ENCODE peak calls at places on chromosomes 11 and 22, in seven cellular contexts. One of them, this sample, is unnamed.

GRCh38 chr11:6323291-6323905 is 3.1 kb upstream of the CAVIN3 start:
- DNase-seq in ACHN: no peak
- DNase-seq in effector memory CD4-positive, alpha-beta T cell: no peak
- DNase-seq in pons: no peak
- DNase-seq in SJSA1: no peak
- DNase-seq in stimulated activated naive CD8-positive, alpha-beta T cell treated with anti-CD3 and anti-CD28 coated beads, Interleukin-15, amount 100 ng/mL, for 72 hours: no peak
- DNase-seq in fibroblast of mammary gland: no peak
- DNase-seq in this sample: no peak

GRCh38 chr11:64796757-64797541 is 6.1 kb downstream of the MAP4K2 start:
- DNase-seq in ACHN: no peak
- DNase-seq in pons: no peak
- DNase-seq in stimulated activated naive CD8-positive, alpha-beta T cell treated with anti-CD3 and anti-CD28 coated beads, Interleukin-15, amount 100 ng/mL, for 72 hours: no peak
- DNase-seq in effector memory CD4-positive, alpha-beta T cell: no peak
- DNase-seq in fibroblast of mammary gland: no peak
- DNase-seq in SJSA1: no peak
- DNase-seq in this sample: no peak

GRCh38 chr11:68214173-68215086 is 1.3 kb upstream of the KMT5B start:
- DNase-seq in effector memory CD4-positive, alpha-beta T cell: no peak
- DNase-seq in fibroblast of mammary gland: no peak
- DNase-seq in ACHN: no peak
- DNase-seq in pons: no peak
- DNase-seq in SJSA1: peak
- DNase-seq in stimulated activated naive CD8-positive, alpha-beta T cell treated with anti-CD3 and anti-CD28 coated beads, Interleukin-15, amount 100 ng/mL, for 72 hours: no peak
- DNase-seq in this sample: peak

GRCh38 chr11:121671276-121672168 is 218.8 kb upstream of the SORL1-AS1 start:
- DNase-seq in fibroblast of mammary gland: peak
- DNase-seq in ACHN: no peak
- DNase-seq in pons: peak
- DNase-seq in stimulated activated naive CD8-positive, alpha-beta T cell treated with anti-CD3 and anti-CD28 coated beads, Interleukin-15, amount 100 ng/mL, for 72 hours: no peak
- DNase-seq in effector memory CD4-positive, alpha-beta T cell: no peak
- DNase-seq in SJSA1: no peak
- DNase-seq in this sample: no peak

GRCh38 chr11:120236169-120237107 is 3.5 kb upstream of the POU2F3 start:
- DNase-seq in pons: no peak
- DNase-seq in SJSA1: no peak
- DNase-seq in effector memory CD4-positive, alpha-beta T cell: no peak
- DNase-seq in ACHN: no peak
- DNase-seq in fibroblast of mammary gland: peak
- DNase-seq in stimulated activated naive CD8-positive, alpha-beta T cell treated with anti-CD3 and anti-CD28 coated beads, Interleukin-15, amount 100 ng/mL, for 72 hours: no peak
- DNase-seq in this sample: peak

GRCh38 chr11:28105869-28106268 is 2.1 kb downstream of the KIF18A start:
- DNase-seq in fibroblast of mammary gland: no peak
- DNase-seq in stimulated activated naive CD8-positive, alpha-beta T cell treated with anti-CD3 and anti-CD28 coated beads, Interleukin-15, amount 100 ng/mL, for 72 hours: no peak
- DNase-seq in effector memory CD4-positive, alpha-beta T cell: no peak
- DNase-seq in SJSA1: peak
- DNase-seq in pons: no peak
- DNase-seq in ACHN: no peak
- DNase-seq in this sample: peak

GRCh38 chr11:126655807-126656128 is 300.3 kb downstream of the ST3GAL4 start:
- DNase-seq in effector memory CD4-positive, alpha-beta T cell: no peak
- DNase-seq in ACHN: no peak
- DNase-seq in fibroblast of mammary gland: peak
- DNase-seq in pons: peak
- DNase-seq in SJSA1: no peak
- DNase-seq in stimulated activated naive CD8-positive, alpha-beta T cell treated with anti-CD3 and anti-CD28 coated beads, Interleukin-15, amount 100 ng/mL, for 72 hours: no peak
- DNase-seq in this sample: no peak

GRCh38 chr11:113859665-113860064 is 15.7 kb downstream of the USP28 start:
- DNase-seq in fibroblast of mammary gland: no peak
- DNase-seq in stimulated activated naive CD8-positive, alpha-beta T cell treated with anti-CD3 and anti-CD28 coated beads, Interleukin-15, amount 100 ng/mL, for 72 hours: no peak
- DNase-seq in effector memory CD4-positive, alpha-beta T cell: no peak
- DNase-seq in pons: no peak
- DNase-seq in ACHN: no peak
- DNase-seq in SJSA1: no peak
- DNase-seq in this sample: no peak

GRCh38 chr22:42885446-42885845 is 28.4 kb upstream of the ARFGAP3 start:
- DNase-seq in effector memory CD4-positive, alpha-beta T cell: no peak
- DNase-seq in SJSA1: no peak
- DNase-seq in ACHN: no peak
- DNase-seq in stimulated activated naive CD8-positive, alpha-beta T cell treated with anti-CD3 and anti-CD28 coated beads, Interleukin-15, amount 100 ng/mL, for 72 hours: no peak
- DNase-seq in fibroblast of mammary gland: peak
- DNase-seq in pons: no peak
- DNase-seq in this sample: peak

GRCh38 chr11:124961972-124962609 is 8.1 kb downstream of the CCDC15 start:
- DNase-seq in fibroblast of mammary gland: peak
- DNase-seq in SJSA1: peak
- DNase-seq in stimulated activated naive CD8-positive, alpha-beta T cell treated with anti-CD3 and anti-CD28 coated beads, Interleukin-15, amount 100 ng/mL, for 72 hours: no peak
- DNase-seq in ACHN: peak
- DNase-seq in effector memory CD4-positive, alpha-beta T cell: no peak
- DNase-seq in pons: peak
- DNase-seq in this sample: peak